ENCODE peak calls at places on chromosomes 4 and X, in six cellular contexts. V, R, W, I, E and B are unnamed samples.

GRCh38 chr4:127141857-127142256 is 490.9 kb upstream of the INTU start:
- DNase-seq in E (no peak), I (no peak), W (no peak), V (peak; percentile 76), R (no peak), B (peak; percentile 90)

GRCh38 chr4:182876427-182876826 is 40.8 kb downstream of the DCTD start:
- DNase-seq in W (no peak), R (no peak), I (no peak), V (no peak), E (no peak), B (no peak)

GRCh38 chr4:121070696-121071639 is 1.4 kb downstream of the NDNF start:
- DNase-seq in W (peak; percentile 79), R (peak; percentile 62), E (no peak), I (peak; percentile 75), V (no peak), B (peak; percentile 66)

GRCh38 chr4:138409670-138410069 is 167.5 kb upstream of the SLC7A11 start:
- DNase-seq in E (no peak), I (no peak), R (no peak), W (no peak), V (no peak), B (no peak)

GRCh38 chr4:629636-629915 is 4.2 kb downstream of the PDE6B start:
- DNase-seq in R (no peak), V (no peak), W (peak; percentile 21), E (no peak), I (no peak), B (no peak)

GRCh38 chr4:54840992-54841768 is 183.4 kb downstream of the KIT start:
- DNase-seq in V (peak; percentile 2), I (no peak), E (no peak), W (no peak), R (no peak), B (peak; percentile 5)

GRCh38 chr4:55386073-55386472 is 9.7 kb upstream of the TMEM165 start:
- DNase-seq in R (no peak), W (peak; percentile 52), V (peak; percentile 50), I (no peak), E (no peak), B (peak; percentile 38)

GRCh38 chr4:135770505-135770904 is 1568.9 kb upstream of the PABPC4L start:
- DNase-seq in I (no peak), V (no peak), R (no peak), W (no peak), E (no peak), B (no peak)

GRCh38 chrX:141468940-141469339 is 115.6 kb downstream of the SPANXA1 start:
- DNase-seq in I (no peak), R (no peak), E (no peak), V (peak; percentile 57), W (no peak), B (no peak)

GRCh38 chrX:141989134-141989533 is 85.4 kb downstream of the MAGEC1 start:
- DNase-seq in W (no peak), R (no peak), I (no peak), V (no peak), E (no peak), B (no peak)

GRCh38 chr4:80226091-80226490 is 28.8 kb downstream of the PRDM8 start:
- DNase-seq in W (no peak), E (no peak), I (no peak), R (no peak), V (no peak), B (no peak)

GRCh38 chrX:51891821-51892551 is 1.4 kb upstream of the MAGED1 start:
- DNase-seq in R (no peak), W (no peak), V (peak; percentile 69), E (peak; percentile 61), I (no peak), B (peak; percentile 39)

GRCh38 chr4:28267166-28267565 is 1406.5 kb downstream of the STIM2 start:
- DNase-seq in I (no peak), W (no peak), E (no peak), R (no peak), V (peak; percentile 44), B (no peak)

GRCh38 chrX:121333942-121334341 is 286.5 kb downstream of the GLUD2 start:
- DNase-seq in W (no peak), I (no peak), E (no peak), R (no peak), V (no peak), B (no peak)

GRCh38 chr4:123892997-123893745 is 496.6 kb downstream of the SPRY1 start:
- DNase-seq in V (peak; percentile 24), W (no peak), R (no peak), E (peak; percentile 16), I (no peak), B (peak; percentile 16)

GRCh38 chrX:136880003-136880451 is 498 bp downstream of the RBMX start:
- DNase-seq in V (no peak), I (peak; percentile 47), R (no peak), W (no peak), E (peak; percentile 65), B (peak; percentile 37)

GRCh38 chr4:147550626-147551250 is 66.5 kb upstream of the TMEM184C start:
- DNase-seq in E (no peak), W (no peak), V (peak; percentile 95), I (no peak), R (no peak), B (peak; percentile 61)

GRCh38 chr4:78424456-78424855 is 127.1 kb upstream of the ANXA3 start:
- DNase-seq in E (no peak), I (no peak), V (no peak), W (no peak), R (no peak), B (no peak)

GRCh38 chr4:26108024-26108423 is 194.0 kb downstream of the SMIM20 start:
- DNase-seq in E (no peak), V (no peak), W (no peak), I (no peak), R (no peak), B (no peak)

GRCh38 chr4:184347251-184348239 is 126.8 kb downstream of the IRF2 start:
- DNase-seq in E (peak; percentile 37), W (peak; percentile 89), I (peak; percentile 57), R (peak; percentile 62), V (peak; percentile 68), B (peak; percentile 70)

GRCh38 chr4:62431513-62431912 is 1231.4 kb downstream of the ADGRL3 start:
- DNase-seq in E (no peak), I (no peak), V (no peak), W (peak; percentile 32), R (no peak), B (no peak)

GRCh38 chr4:30719363-30720020 is 677 bp upstream of the PCDH7 start:
- DNase-seq in I (peak; percentile 77), V (peak; percentile 68), R (peak; percentile 67), E (no peak), W (peak; percentile 69), B (peak; percentile 87)
- H3K18ac ChIP-seq in I (peak overlapping the region; percentile 83), V (peak overlapping the region; percentile 17), R (peak overlapping the region; percentile 95), E (peak overlapping the region; percentile 76), W (no peak overlapping the region), B (peak overlapping the region; percentile 69)

DNA sequence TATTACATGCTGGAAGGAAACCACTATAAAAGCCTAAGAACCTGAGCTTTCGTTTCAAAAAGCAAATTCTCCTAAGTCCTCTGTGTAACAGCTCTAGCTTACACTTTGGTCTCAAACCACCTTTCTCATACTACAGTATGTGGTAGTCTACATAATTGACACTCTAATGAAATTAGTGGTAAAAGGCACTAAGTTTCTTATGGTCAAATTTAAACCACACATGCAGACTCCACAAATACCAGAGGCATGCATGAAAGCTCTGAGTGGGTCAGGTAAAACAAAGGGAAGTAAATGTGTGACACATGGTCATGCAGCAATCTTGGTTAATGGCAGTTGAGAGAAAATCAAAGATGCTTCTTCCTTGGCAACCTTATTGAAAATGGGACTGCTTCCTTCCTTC is 187.8 kb downstream of the CCNG2 start:
- DNase-seq in V (no peak), R (no peak), W (no peak), E (no peak), I (no peak), B (no peak)
- H2AFZ ChIP-seq in V (no peak overlapping the region), R (no peak overlapping the region), W (no peak overlapping the region), E (no peak overlapping the region), I (no peak overlapping the region), B (no peak overlapping the region)

GRCh38 chr4:7947927-7948326 is 8.3 kb upstream of the AFAP1 start:
- DNase-seq in V (no peak), I (no peak), R (no peak), W (no peak), E (no peak), B (no peak)
- H3K18ac ChIP-seq in V (no peak overlapping the region), I (no peak overlapping the region), R (no peak overlapping the region), W (no peak overlapping the region), E (no peak overlapping the region), B (no peak overlapping the region)

GRCh38 chrX:13419276-13419675 is 99.4 kb upstream of the ATXN3L start:
- DNase-seq in I (no peak), E (no peak), R (no peak), V (no peak), W (no peak), B (no peak)

GRCh38 chrX:13418126-13419091 is 98.6 kb upstream of the ATXN3L start:
- DNase-seq in R (no peak), W (no peak), V (peak; percentile 31), E (no peak), I (no peak), B (no peak)

GRCh38 chrX:13419918-13420317 is 100.1 kb upstream of the ATXN3L start:
- DNase-seq in I (no peak), W (no peak), V (no peak), E (no peak), R (no peak), B (no peak)

GRCh38 chrX:13415551-13415950 is 95.7 kb upstream of the ATXN3L start:
- DNase-seq in R (no peak), V (no peak), I (no peak), W (no peak), E (no peak), B (no peak)

GRCh38 chrX:13420545-13421183 is 100.8 kb upstream of the ATXN3L start:
- DNase-seq in V (no peak), R (no peak), I (no peak), W (no peak), E (no peak), B (no peak)
- H2AFZ ChIP-seq in V (no peak overlapping the region), R (no peak overlapping the region), I (no peak overlapping the region), W (no peak overlapping the region), E (no peak overlapping the region), B (no peak overlapping the region)

GRCh38 chr4:82900335-82901128 is at the start of gene THAP9:
- DNase-seq in R (peak; percentile 96), V (peak; percentile 100), W (peak; percentile 99), E (peak; percentile 100), I (peak; percentile 90), B (peak; percentile 100)
- H3K18ac ChIP-seq in R (peak within 1 kb of the TSS; percentile 97), V (peak within 1 kb of the TSS; percentile 61), W (peak within 1 kb of the TSS; percentile 62), E (peak within 1 kb of the TSS; percentile 76), I (peak within 1 kb of the TSS; percentile 55), B (peak within 1 kb of the TSS; percentile 99)

DNA sequence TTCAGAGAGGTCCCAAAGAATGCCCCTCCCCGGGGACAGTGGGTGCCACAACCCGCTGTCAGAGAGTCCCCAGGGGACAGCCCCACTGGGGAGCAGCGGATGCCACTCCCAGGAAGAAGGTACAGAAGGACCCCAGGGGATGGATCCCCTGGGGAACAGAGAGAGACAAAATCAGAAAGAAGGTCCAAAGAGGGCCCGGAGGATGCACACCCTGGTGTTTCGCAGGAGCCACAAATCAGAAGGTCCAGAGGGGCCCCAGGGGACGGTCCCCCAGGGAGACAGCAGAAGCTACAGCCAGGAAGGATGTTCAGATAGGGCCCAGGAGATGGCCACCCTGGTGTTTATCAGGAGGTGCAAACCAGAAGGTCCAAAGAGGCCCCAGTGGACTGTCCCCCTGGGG is 1.4 kb downstream of the TEX13D start:
- DNase-seq in W (no peak), E (no peak), I (no peak), V (no peak), R (no peak), B (no peak)
- H2AFZ ChIP-seq in W (no peak overlapping the region), E (no peak overlapping the region), I (no peak overlapping the region), V (no peak overlapping the region), R (no peak overlapping the region), B (no peak overlapping the region)

GRCh38 chr4:140213116-140213515 is 59.1 kb upstream of the MAML3 start:
- DNase-seq in I (no peak), E (no peak), W (no peak), R (no peak), V (no peak), B (no peak)
- H3K18ac ChIP-seq in I (no peak overlapping the region), E (no peak overlapping the region), W (no peak overlapping the region), R (no peak overlapping the region), V (no peak overlapping the region), B (no peak overlapping the region)